ENCODE peak calls at places on chromosomes 5 and 9, in seven cellular contexts. T, Q, N, H, K, B and S are unnamed samples.

GRCh38 chr5:116145416-116145815 is 60.6 kb downstream of the COMMD10 start:
- DNase-seq in T (no peak), Q (no peak), N (no peak), H (no peak), K (no peak), B (no peak), S (no peak)

GRCh38 chr9:130181645-130182044 is 9.4 kb downstream of the NCS1 start:
- DNase-seq in T (no peak), Q (no peak), N (no peak), H (no peak), K (no peak), B (no peak), S (no peak)

GRCh38 chr5:53151713-53152458 is 42.3 kb upstream of the MOCS2 start:
- DNase-seq in T (peak; percentile 63), Q (no peak), N (no peak), H (no peak), K (peak; percentile 86), B (peak; percentile 81), S (no peak)

GRCh38 chr9:79617395-79617794 is 45.6 kb downstream of the TLE4 start:
- DNase-seq in T (no peak), Q (no peak), N (no peak), H (no peak), K (peak; percentile 57), B (peak; percentile 70), S (no peak)

GRCh38 chr5:180069589-180070247 is 1.8 kb downstream of the RNF130 start:
- DNase-seq in T (no peak), Q (no peak), N (no peak), H (peak; percentile 79), K (peak; percentile 12), B (no peak), S (no peak)

GRCh38 chr5:35198681-35199080 is 31.6 kb downstream of the PRLR start:
- DNase-seq in T (peak; percentile 64), Q (no peak), N (no peak), H (no peak), K (no peak), B (peak; percentile 52), S (no peak)

GRCh38 chr5:61098251-61098650 is 64.0 kb downstream of the SMIM15 start:
- DNase-seq in T (no peak), Q (peak; percentile 10), N (no peak), H (no peak), K (no peak), B (no peak), S (no peak)

GRCh38 chr5:160970605-160971191 is 118.7 kb upstream of the ATP10B start:
- DNase-seq in T (peak; percentile 31), Q (no peak), N (no peak), H (peak; percentile 49), K (no peak), B (peak; percentile 47), S (no peak)

GRCh38 chr5:13212843-13213242 is 731.6 kb downstream of the DNAH5 start:
- DNase-seq in T (no peak), Q (no peak), N (no peak), H (no peak), K (peak; percentile 36), B (peak; percentile 6), S (no peak)

GRCh38 chr5:140317859-140318258 is 15.0 kb upstream of the PFDN1 start:
- DNase-seq in T (no peak), Q (no peak), N (no peak), H (no peak), K (peak; percentile 78), B (peak; percentile 87), S (no peak)

GRCh38 chr5:82405618-82406199 is 127.6 kb upstream of the RPS23 start:
- DNase-seq in T (no peak), Q (no peak), N (no peak), H (no peak), K (peak; percentile 100), B (peak; percentile 97), S (no peak)

GRCh38 chr5:88838500-88838899 is 44.5 kb downstream of the MEF2C start:
- DNase-seq in T (no peak), Q (no peak), N (no peak), H (no peak), K (no peak), B (no peak), S (no peak)
- H4K20me1 ChIP-seq in T (no peaks in the 10 kb centered on the region), Q (no peaks in the 10 kb centered on the region), N (no peaks in the 10 kb centered on the region), H (no peaks in the 10 kb centered on the region), K (no peaks in the 10 kb centered on the region), B (no peaks in the 10 kb centered on the region), S (no peaks in the 10 kb centered on the region)

GRCh38 chr9:116322521-116322920 is 168.9 kb downstream of the PAPPA start:
- DNase-seq in T (no peak), Q (no peak), N (no peak), H (no peak), K (no peak), B (peak; percentile 22), S (no peak)

GRCh38 chr9:116318463-116319271 is 165.1 kb downstream of the PAPPA start:
- DNase-seq in T (peak; percentile 33), Q (no peak), N (no peak), H (peak; percentile 97), K (peak; percentile 8), B (peak; percentile 82), S (no peak)

GRCh38 chr9:116319480-116319879 is 165.9 kb downstream of the PAPPA start:
- DNase-seq in T (no peak), Q (no peak), N (no peak), H (no peak), K (no peak), B (no peak), S (no peak)

GRCh38 chr9:116323012-116323411 is 169.4 kb downstream of the PAPPA start:
- DNase-seq in T (peak; percentile 25), Q (no peak), N (no peak), H (peak; percentile 67), K (no peak), B (peak; percentile 33), S (no peak)

DNA sequence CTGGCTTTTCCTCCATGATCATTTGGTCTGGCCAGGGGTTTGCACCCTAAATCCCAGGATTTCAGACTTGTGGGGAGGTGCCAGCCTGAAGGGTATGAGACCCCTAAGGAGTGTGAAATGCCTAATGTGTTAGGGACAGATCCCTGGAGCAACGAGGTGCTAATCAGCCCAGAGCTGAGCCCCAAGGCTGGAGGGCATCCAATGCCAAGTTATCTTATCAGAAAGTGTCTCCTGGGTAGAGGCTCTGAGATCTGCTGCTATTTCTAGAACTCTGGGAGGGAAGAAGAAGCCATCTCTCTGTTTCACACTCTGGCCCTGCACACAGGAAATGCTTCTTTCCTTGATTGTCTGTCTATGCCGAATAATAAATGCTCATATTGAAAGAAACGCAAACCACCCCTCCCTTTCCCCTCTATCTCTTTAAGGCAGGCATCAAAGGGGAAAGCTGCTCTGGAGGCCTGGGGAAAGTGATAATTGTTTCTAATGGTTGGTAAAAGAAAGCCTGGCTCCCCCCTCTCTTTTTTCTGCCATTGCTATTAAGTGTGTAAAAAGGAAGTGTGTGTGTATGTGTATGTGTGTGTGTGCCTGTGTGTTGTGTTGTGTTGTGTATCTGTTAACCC is 166.7 kb downstream of the PAPPA start:
- DNase-seq in T (no peak), Q (no peak), N (no peak), H (no peak), K (no peak), B (no peak), S (no peak)
- H4K20me1 ChIP-seq in T (no peaks in the 10 kb centered on the region), Q (no peaks in the 10 kb centered on the region), N (no peaks in the 10 kb centered on the region), H (peaks cover 56% of the 10 kb centered on the region), K (peaks cover 6% of the 10 kb centered on the region), B (no peaks in the 10 kb centered on the region), S (no peaks in the 10 kb centered on the region)

DNA sequence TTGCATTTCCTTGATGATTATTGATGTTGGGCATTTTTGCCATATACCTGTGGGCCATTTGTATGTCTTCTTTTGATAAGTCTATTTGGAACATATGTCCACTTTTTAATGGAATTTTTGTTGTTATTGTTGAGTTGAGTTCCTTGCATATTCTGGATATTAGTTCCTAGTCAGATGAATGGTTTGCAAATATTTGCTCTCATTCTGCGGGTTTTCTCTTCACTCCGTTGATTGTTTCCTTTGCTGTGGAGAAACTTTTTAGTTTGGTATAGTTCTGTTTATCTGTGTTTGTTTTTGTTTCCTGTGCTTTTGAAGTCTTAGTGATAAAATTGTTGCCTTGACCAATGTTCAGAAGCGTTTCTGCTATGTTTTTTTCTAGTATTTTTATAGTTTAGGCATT is 13.0 kb downstream of the OSMR start:
- DNase-seq in T (no peak), Q (no peak), N (no peak), H (no peak), K (no peak), B (no peak), S (no peak)
- H4K20me1 ChIP-seq in T (no peaks in the 10 kb centered on the region), Q (no peaks in the 10 kb centered on the region), N (no peaks in the 10 kb centered on the region), H (no peaks in the 10 kb centered on the region), K (peaks cover 27% of the 10 kb centered on the region), B (peaks cover 41% of the 10 kb centered on the region), S (no peaks in the 10 kb centered on the region)

DNA sequence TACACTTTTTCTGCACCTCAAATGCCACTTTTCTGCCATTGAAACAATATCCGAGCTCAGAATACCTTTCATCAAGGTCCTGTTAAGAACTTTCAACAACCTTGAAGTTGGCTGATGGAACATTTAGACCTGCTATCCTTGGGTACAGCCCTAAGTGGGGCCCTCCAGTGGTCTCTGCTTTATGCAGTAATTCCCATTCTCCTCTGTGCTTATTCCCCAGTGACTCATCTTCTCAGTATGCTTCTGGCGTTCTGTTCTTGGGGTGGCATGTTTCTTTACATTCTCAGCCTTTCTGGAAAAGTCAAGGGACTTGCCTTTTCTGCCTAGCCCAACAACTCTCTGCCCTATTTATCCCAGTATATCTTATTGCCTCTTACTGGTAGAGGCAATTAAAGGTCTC is 7.1 kb downstream of the ANP32B start:
- DNase-seq in T (peak; percentile 55), Q (peak; percentile 28), N (no peak), H (no peak), K (peak; percentile 67), B (peak; percentile 84), S (no peak)
- H4K20me1 ChIP-seq in T (peaks cover 72% of the 10 kb centered on the region), Q (peaks cover 69% of the 10 kb centered on the region), N (peaks cover 32% of the 10 kb centered on the region), H (peaks cover 97% of the 10 kb centered on the region), K (peaks cover 93% of the 10 kb centered on the region), B (peaks cover 31% of the 10 kb centered on the region), S (peaks cover 2% of the 10 kb centered on the region)

GRCh38 chr5:131769961-131770360 is 26.9 kb downstream of the FNIP1 start:
- DNase-seq in T (no peak), Q (no peak), N (no peak), H (no peak), K (no peak), B (no peak), S (no peak)

GRCh38 chr5:131773805-131774204 is 23.0 kb downstream of the FNIP1 start:
- DNase-seq in T (no peak), Q (no peak), N (no peak), H (no peak), K (no peak), B (no peak), S (no peak)

GRCh38 chr5:131771692-131772091 is 25.1 kb downstream of the FNIP1 start:
- DNase-seq in T (no peak), Q (no peak), N (no peak), H (no peak), K (no peak), B (no peak), S (no peak)

GRCh38 chr5:131776451-131776850 is 20.4 kb downstream of the FNIP1 start:
- DNase-seq in T (no peak), Q (no peak), N (no peak), H (no peak), K (no peak), B (peak; percentile 38), S (no peak)

GRCh38 chr5:131774652-131775367 is 22.0 kb downstream of the FNIP1 start:
- DNase-seq in T (no peak), Q (no peak), N (no peak), H (no peak), K (no peak), B (no peak), S (no peak)
- H4K20me1 ChIP-seq in T (peaks cover 93% of the 10 kb centered on the region), Q (peaks cover 31% of the 10 kb centered on the region), N (peaks cover 4% of the 10 kb centered on the region), H (peaks cover 21% of the 10 kb centered on the region), K (peaks cover 75% of the 10 kb centered on the region), B (peaks cover 35% of the 10 kb centered on the region), S (no peaks in the 10 kb centered on the region)